ENCODE peak calls at places on chromosome 9, in six cellular contexts. X is CD8-positive, alpha-beta memory T cell; W is ovary; Q is astrocyte; A is adrenal gland; N is CD4-positive, CD25-positive, alpha-beta regulatory T cell. V is an unnamed sample. For H3K4me1, the result is how much of the 10 kb centered on the place peaks cover.

GRCh38 chr9:129776938-129777768 is 24.3 kb upstream of the PTGES start:
- DNase-seq in X (peak), W (peak), Q (peak), A (peak), N (no peak), V (peak)

GRCh38 chr9:126919193-126919592 is 4.6 kb downstream of the RALGPS1 start:
- DNase-seq in X (no peak), W (no peak), Q (no peak), A (no peak), N (no peak), V (no peak)

GRCh38 chr9:107174441-107174840 is 108.6 kb upstream of the RAD23B start:
- DNase-seq in X (no peak), W (no peak), Q (peak), A (no peak), N (no peak), V (no peak)

GRCh38 chr9:6703898-6704639 is 53.7 kb upstream of the KDM4C start:
- DNase-seq in X (peak), W (peak), Q (peak), A (peak), N (peak), V (peak)

GRCh38 chr9:127066775-127067111 is 55.7 kb downstream of the ANGPTL2 start:
- DNase-seq in X (no peak), W (no peak), Q (peak), A (no peak), N (no peak), V (no peak)

GRCh38 chr9:123335227-123335985 is 20.6 kb upstream of the CRB2 start:
- DNase-seq in X (no peak), W (no peak), Q (peak), A (no peak), N (no peak), V (no peak)

GRCh38 chr9:29289365-29289764 is 1716.1 kb upstream of the C9orf72 start:
- DNase-seq in X (no peak), W (no peak), Q (no peak), A (no peak), N (no peak), V (no peak)

GRCh38 chr9:28166179-28166578 is 592.9 kb upstream of the C9orf72 start:
- DNase-seq in X (no peak), W (no peak), Q (no peak), A (no peak), N (no peak), V (no peak)

GRCh38 chr9:21995652-21996275 is 1.2 kb downstream of the CDKN2B-AS1 start:
- DNase-seq in X (no peak), W (peak), Q (peak), A (peak), N (no peak), V (peak)

GRCh38 chr9:22100626-22101025 is 91.5 kb upstream of the CDKN2B start:
- DNase-seq in X (no peak), W (no peak), Q (no peak), A (no peak), N (no peak), V (no peak)

GRCh38 chr9:129198737-129199435 is 20.8 kb upstream of the IER5L start:
- DNase-seq in X (no peak), W (no peak), Q (no peak), A (no peak), N (no peak), V (no peak)

GRCh38 chr9:135098400-135099105 is 11.1 kb downstream of the OLFM1 start:
- DNase-seq in X (no peak), W (no peak), Q (no peak), A (no peak), N (no peak), V (no peak)

GRCh38 chr9:112917027-112917986 is 26.6 kb upstream of the SLC46A2 start:
- DNase-seq in X (no peak), W (no peak), Q (no peak), A (no peak), N (no peak), V (no peak)

GRCh38 chr9:127754761-127755557 is 19.9 kb upstream of the TOR2A start:
- DNase-seq in X (no peak), W (no peak), Q (no peak), A (no peak), N (no peak), V (no peak)

GRCh38 chr9:136007906-136008692 is 46.9 kb upstream of the UBAC1 start:
- DNase-seq in X (no peak), W (no peak), Q (peak), A (no peak), N (no peak), V (no peak)

GRCh38 chr9:9718691-9719090 is 894.1 kb downstream of the PTPRD start:
- DNase-seq in X (no peak), W (no peak), Q (no peak), A (no peak), N (no peak), V (no peak)

GRCh38 chr9:93620041-93620506 is 43.7 kb downstream of the PHF2 start:
- DNase-seq in X (no peak), W (peak), Q (no peak), A (no peak), N (no peak), V (no peak)

GRCh38 chr9:129146441-129146933 is 31.6 kb downstream of the IER5L start:
- DNase-seq in X (no peak), W (peak), Q (no peak), A (no peak), N (no peak), V (no peak)

GRCh38 chr9:82183181-82183860 is 194.7 kb downstream of the SPATA31D1 start:
- DNase-seq in X (no peak), W (no peak), Q (no peak), A (no peak), N (no peak), V (no peak)

GRCh38 chr9:77714077-77714549 is 66.0 kb upstream of the GNA14 start:
- DNase-seq in X (no peak), W (no peak), Q (peak), A (no peak), N (no peak), V (no peak)

GRCh38 chr9:14362175-14362574 is 48.2 kb upstream of the NFIB start:
- DNase-seq in X (no peak), W (no peak), Q (peak), A (no peak), N (no peak), V (no peak)

GRCh38 chr9:129587487-129588262 is 33.2 kb downstream of the C9orf50 start:
- DNase-seq in X (no peak), W (no peak), Q (no peak), A (peak), N (no peak), V (peak)

GRCh38 chr9:4739587-4740372 is 1.2 kb downstream of the AK3 start:
- DNase-seq in X (no peak), W (no peak), Q (no peak), A (no peak), N (no peak), V (peak)

GRCh38 chr9:129703667-129704355 is 38.4 kb downstream of the PRRX2 start:
- DNase-seq in X (no peak), W (peak), Q (peak), A (no peak), N (no peak), V (no peak)

GRCh38 chr9:9998491-9999287 is 614.1 kb downstream of the PTPRD start:
- DNase-seq in X (no peak), W (no peak), Q (no peak), A (no peak), N (no peak), V (peak)

GRCh38 chr9:127975376-127976315 is 5.1 kb downstream of the EEIG1 start:
- DNase-seq in X (no peak), W (no peak), Q (no peak), A (no peak), N (no peak), V (no peak)

GRCh38 chr9:133396952-133397351 is 20.8 kb downstream of the STKLD1 start:
- DNase-seq in X (no peak), W (no peak), Q (no peak), A (no peak), N (no peak), V (no peak)

GRCh38 chr9:124353811-124354274 is 61.4 kb downstream of the PSMB7 start:
- DNase-seq in X (no peak), W (no peak), Q (peak), A (no peak), N (no peak), V (no peak)

GRCh38 chr9:97568461-97569275 is 64.5 kb downstream of the TSTD2 start:
- DNase-seq in X (no peak), W (no peak), Q (no peak), A (peak), N (no peak), V (no peak)

GRCh38 chr9:130072515-130073235 is 19.0 kb downstream of the GPR107 start:
- DNase-seq in X (no peak), W (no peak), Q (peak), A (no peak), N (no peak), V (no peak)

GRCh38 chr9:110214090-110214489 is 6.1 kb upstream of the C9orf152 start:
- DNase-seq in X (no peak), W (no peak), Q (peak), A (no peak), N (no peak), V (no peak)

GRCh38 chr9:134782921-134783698 is 97.5 kb upstream of the FCN2 start:
- DNase-seq in X (no peak), W (no peak), Q (no peak), A (no peak), N (no peak), V (no peak)

GRCh38 chr9:82456621-82457020 is 468.0 kb downstream of the SPATA31D1 start:
- DNase-seq in X (no peak), W (no peak), Q (peak), A (no peak), N (no peak), V (no peak)

GRCh38 chr9:95005276-95006141 is 279.0 kb downstream of the AOPEP start:
- DNase-seq in X (no peak), W (no peak), Q (no peak), A (no peak), N (no peak), V (no peak)

GRCh38 chr9:33172256-33172678 is 5.1 kb upstream of the B4GALT1 start:
- DNase-seq in X (no peak), W (no peak), Q (peak), A (peak), N (no peak), V (no peak)
- H3K4me3 ChIP-seq in X (no peak), W (no peak), Q (no peak), A (no peak), N (no peak), V (no peak)

GRCh38 chr9:88995205-88995604 is 3.9 kb downstream of the S1PR3 start:
- DNase-seq in X (no peak), W (no peak), Q (no peak), A (no peak), N (no peak), V (no peak)

GRCh38 chr9:88995627-88996026 is 4.4 kb downstream of the S1PR3 start:
- DNase-seq in X (no peak), W (no peak), Q (no peak), A (no peak), N (no peak), V (no peak)

GRCh38 chr9:88997646-88998045 is 6.4 kb downstream of the S1PR3 start:
- DNase-seq in X (no peak), W (no peak), Q (no peak), A (no peak), N (no peak), V (no peak)

GRCh38 chr9:88994820-88995180 is 3.5 kb downstream of the S1PR3 start:
- DNase-seq in X (no peak), W (no peak), Q (peak), A (peak), N (no peak), V (no peak)

GRCh38 chr9:88996046-88997005 is 5.1 kb downstream of the S1PR3 start:
- DNase-seq in X (no peak), W (no peak), Q (no peak), A (no peak), N (no peak), V (no peak)
- H3K4me1 ChIP-seq in X (under half), W (under half), Q (under half), A (under half), N (under half), V (under half)

GRCh38 chr9:116045083-116045482 is 108.5 kb upstream of the PAPPA start:
- DNase-seq in X (no peak), W (no peak), Q (no peak), A (no peak), N (no peak), V (no peak)

GRCh38 chr9:116051528-116051927 is 102.1 kb upstream of the PAPPA start:
- DNase-seq in X (no peak), W (no peak), Q (no peak), A (no peak), N (no peak), V (no peak)

GRCh38 chr9:116048072-116048471 is 105.5 kb upstream of the PAPPA start:
- DNase-seq in X (no peak), W (no peak), Q (no peak), A (no peak), N (no peak), V (no peak)

DNA sequence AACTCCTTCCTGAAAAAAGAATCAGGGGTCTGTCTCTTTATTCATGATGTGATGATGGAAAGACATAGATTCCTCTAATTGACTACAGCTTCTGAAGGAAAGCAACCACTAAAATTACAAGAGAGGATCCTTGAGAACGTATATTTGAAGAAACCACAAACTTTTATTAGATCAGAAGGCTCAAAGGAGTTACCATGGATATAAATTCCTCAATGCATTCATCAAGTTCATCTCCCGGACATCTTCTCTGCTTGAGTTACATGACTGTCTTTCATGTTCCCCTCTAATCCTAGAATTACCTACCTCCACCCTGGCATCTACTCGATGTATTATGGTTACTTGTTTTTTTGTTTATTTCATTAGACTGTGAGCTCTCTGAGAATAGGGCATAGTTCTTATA is 104.1 kb upstream of the PAPPA start:
- DNase-seq in X (no peak), W (no peak), Q (no peak), A (no peak), N (no peak), V (no peak)
- H3K4me3 ChIP-seq in X (no peak), W (no peak), Q (no peak), A (no peak), N (no peak), V (no peak)

DNA sequence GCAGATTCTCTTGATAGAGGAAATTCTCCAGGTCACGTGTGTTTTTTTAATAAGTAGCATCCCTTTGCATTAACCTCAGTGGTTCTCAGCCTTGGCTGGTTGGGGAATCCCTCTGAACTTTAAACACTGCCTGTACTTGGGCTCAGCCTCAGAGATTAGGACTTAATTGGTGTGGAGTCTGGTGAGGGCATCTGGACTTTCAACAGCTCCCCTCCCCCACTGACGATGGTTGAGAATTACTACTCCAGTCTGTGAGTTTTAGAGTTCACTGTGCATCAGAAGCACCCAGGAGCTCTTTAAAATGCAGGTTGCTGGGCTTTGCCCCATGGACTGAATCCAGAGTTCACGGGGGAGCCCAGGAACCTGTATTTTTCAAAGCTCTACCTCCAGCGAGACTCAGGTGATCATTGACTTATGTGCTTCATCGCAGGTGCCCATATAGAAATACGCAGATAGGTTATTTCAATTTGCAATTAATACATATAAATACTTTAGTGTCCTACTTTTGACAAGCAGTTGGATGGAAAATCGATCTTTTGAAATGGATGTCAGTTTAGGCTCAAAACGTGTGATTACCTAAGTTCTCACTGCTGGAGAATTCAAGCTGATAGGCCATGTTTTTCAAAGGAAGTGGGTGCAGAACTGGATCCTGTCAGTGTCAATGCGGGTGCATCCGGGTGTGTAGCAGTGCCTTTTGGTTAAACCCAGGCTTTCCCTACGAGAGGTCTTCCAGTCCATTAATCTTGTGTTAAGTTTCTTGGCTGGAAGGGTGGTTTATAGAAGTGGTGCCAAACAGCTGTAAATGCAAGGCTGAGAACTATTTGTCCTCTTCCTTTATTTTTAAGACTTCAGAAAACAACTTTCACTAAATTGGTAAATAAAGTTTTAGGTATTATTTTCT is 71.6 kb downstream of the DAPK1 start:
- DNase-seq in X (no peak), W (peak), Q (peak), A (no peak), N (no peak), V (no peak)
- H3K4me1 ChIP-seq in X (under half), W (under half), Q (under half), A (under half), N (under half), V (under half)

DNA sequence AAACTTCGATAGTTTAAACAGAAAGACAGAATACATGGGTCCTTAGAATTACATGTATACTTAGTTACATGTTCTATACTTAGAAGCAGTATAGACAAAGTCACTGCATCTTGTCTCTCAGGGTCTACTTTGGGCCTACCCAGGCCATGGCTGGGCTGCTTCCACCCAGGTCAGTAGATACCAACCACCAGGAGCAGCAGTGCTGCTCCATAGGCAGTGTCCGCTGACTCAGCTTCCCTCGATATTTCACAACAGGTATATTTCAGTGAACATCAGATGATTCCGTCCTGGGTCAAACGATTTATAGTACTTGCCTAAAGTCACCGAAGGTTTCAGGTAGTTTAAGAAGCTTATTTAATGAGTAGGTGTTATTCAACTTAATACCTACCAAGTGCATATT is 18.0 kb downstream of the IARS1 start:
- DNase-seq in X (no peak), W (no peak), Q (no peak), A (no peak), N (no peak), V (no peak)
- H3K4me3 ChIP-seq in X (no peak), W (no peak), Q (no peak), A (no peak), N (no peak), V (no peak)

DNA sequence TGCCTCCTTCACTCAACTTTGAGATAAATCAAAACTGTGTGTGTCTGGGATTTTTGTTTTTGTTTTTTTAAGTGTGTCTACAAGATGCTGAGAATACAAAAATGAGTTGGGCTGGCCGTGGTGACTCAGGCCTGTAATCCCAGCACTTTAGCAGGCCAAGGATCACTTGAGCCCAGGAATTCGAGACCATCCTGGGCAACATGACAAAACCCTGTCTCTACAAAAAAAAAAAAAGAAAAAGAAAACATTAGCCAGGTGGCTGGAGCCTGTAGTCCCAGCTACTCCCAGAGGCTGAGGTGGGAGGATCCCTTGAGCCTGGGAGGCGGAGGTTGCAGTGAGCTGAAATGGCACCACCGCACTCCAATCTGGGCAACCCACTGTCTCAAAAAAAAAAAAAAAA is 21.0 kb downstream of the HNRNPK start:
- DNase-seq in X (no peak), W (no peak), Q (peak), A (peak), N (no peak), V (no peak)
- H3K4me1 ChIP-seq in X (under half), W (under half), Q (under half), A (under half), N (under half), V (under half)

GRCh38 chr9:137073992-137074399 is 3.3 kb upstream of the UAP1L1 start:
- DNase-seq in X (no peak), W (no peak), Q (no peak), A (no peak), N (no peak), V (no peak)
- H3K4me3 ChIP-seq in X (no peak), W (no peak), Q (no peak), A (no peak), N (no peak), V (no peak)

DNA sequence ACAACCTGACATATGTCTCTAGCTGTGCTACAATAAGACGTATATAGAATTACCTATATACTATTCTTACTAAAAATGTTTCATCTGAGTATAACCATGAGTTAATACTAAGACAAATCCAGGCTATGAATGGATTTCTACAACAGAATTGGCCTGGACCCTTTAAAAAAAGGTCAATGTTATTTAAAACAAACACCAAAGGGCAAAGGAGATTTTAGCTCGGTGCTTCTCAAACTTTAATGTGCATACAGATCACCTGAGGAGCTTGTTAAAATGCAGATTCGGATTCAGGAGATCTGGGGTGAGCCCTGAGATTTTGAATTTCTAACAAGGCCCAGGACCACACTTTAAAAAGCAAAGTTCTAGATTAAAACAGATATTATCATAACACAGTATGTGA is 6.5 kb downstream of the TNFSF8 start:
- DNase-seq in X (no peak), W (no peak), Q (no peak), A (no peak), N (no peak), V (no peak)
- H3K4me1 ChIP-seq in X (half or more), W (under half), Q (under half), A (under half), N (half or more), V (under half)

V was measured in HAP-1.